ENCODE peak calls at places on chromosomes 2 and 18, in five cellular contexts. N is stimulated activated CD4-positive, alpha-beta T cell treated with anti-CD3 and anti-CD28 coated beads, Interleukin-4, amount 100 ng/mL, for 4 hours; C is NCI-H1092 treated with DMSO at 0.1 percent for 48 hours; W is adipocyte; M is MCF 10A. R is an unnamed sample.

GRCh38 chr2:46899053-46899452 is 16.6 kb downstream of the MCFD2 start:
- DNase-seq in N (no peak), C (no peak), W (no peak), M (no peak), R (no peak)

GRCh38 chr2:127162261-127163089 is 55.5 kb upstream of the BIN1 start:
- DNase-seq in N (no peak), C (no peak), W (no peak), M (no peak), R (no peak)

GRCh38 chr2:223944704-223945531 is at the start of gene WDFY1:
- DNase-seq in N (peak), C (peak), W (peak), M (peak), R (peak)

GRCh38 chr2:152098798-152099654 is at the start of gene CACNB4:
- DNase-seq in N (no peak), C (no peak), W (peak), M (no peak), R (no peak)

GRCh38 chr2:239920616-239921365 is 104.4 kb downstream of the NDUFA10 start:
- DNase-seq in N (no peak), C (no peak), W (no peak), M (no peak), R (no peak)

GRCh38 chr2:155310589-155310988 is 612.1 kb downstream of the KCNJ3 start:
- DNase-seq in N (no peak), C (peak), W (peak), M (peak), R (peak)

GRCh38 chr2:216423071-216423470 is 10.8 kb downstream of the SMARCAL1 start:
- DNase-seq in N (no peak), C (no peak), W (no peak), M (no peak), R (no peak)

GRCh38 chr2:230661072-230661957 is 51.3 kb upstream of the CAB39 start:
- DNase-seq in N (no peak), C (no peak), W (no peak), M (no peak), R (no peak)

GRCh38 chr18:42053188-42053781 is 98.3 kb downstream of the PIK3C3 start:
- DNase-seq in N (peak), C (peak), W (peak), M (peak), R (peak)

GRCh38 chr2:6073260-6074141 is 381.3 kb downstream of the SOX11 start:
- DNase-seq in N (no peak), C (peak), W (peak), M (no peak), R (peak)

GRCh38 chr18:66495844-66496243 is 108.0 kb downstream of the CDH19 start:
- DNase-seq in N (no peak), C (peak), W (no peak), M (peak), R (no peak)

GRCh38 chr2:222203031-222203430 is 95.8 kb downstream of the PAX3 start:
- DNase-seq in N (no peak), C (no peak), W (no peak), M (no peak), R (no peak)

GRCh38 chr2:112137516-112138142 is 556 bp upstream of the FBLN7 start:
- DNase-seq in N (no peak), C (no peak), W (peak), M (no peak), R (peak)

GRCh38 chr2:230657462-230657861 is 55.2 kb upstream of the CAB39 start:
- DNase-seq in N (no peak), C (no peak), W (no peak), M (no peak), R (no peak)

GRCh38 chr18:76615065-76615733 is 120.2 kb upstream of the ZNF516 start:
- DNase-seq in N (no peak), C (no peak), W (peak), M (no peak), R (no peak)

GRCh38 chr2:202494300-202494699 is 118.2 kb downstream of the BMPR2 start:
- DNase-seq in N (no peak), C (no peak), W (peak), M (peak), R (no peak)

GRCh38 chr2:227079726-227080125 is 84.3 kb downstream of the COL4A4 start:
- DNase-seq in N (no peak), C (no peak), W (peak), M (no peak), R (no peak)

GRCh38 chr2:47429795-47430194 is 26.8 kb downstream of the MSH2 start:
- DNase-seq in N (no peak), C (no peak), W (peak), M (peak), R (peak)

GRCh38 chr2:100422320-100422719 is 4.9 kb upstream of the CHST10 start:
- DNase-seq in N (no peak), C (peak), W (peak), M (peak), R (no peak)